ENCODE peak calls at places on chromosome 17, in six cellular contexts. One of them, this sample, is unnamed.

GRCh38 chr17:28982191-28982793 is 23.5 kb downstream of the SEZ6 start:
- DNase-seq in RWPE2: no peak
- DNase-seq in hepatocyte: no peak
- DNase-seq in cardiac muscle cell: no peak
- DNase-seq in CD4-positive, alpha-beta T cell: no peak
- DNase-seq in A673: peak
- DNase-seq in this sample: no peak

GRCh38 chr17:4948997-4949320 is 629 bp upstream of the PFN1 start:
- DNase-seq in hepatocyte: peak
- DNase-seq in CD4-positive, alpha-beta T cell: peak
- DNase-seq in A673: peak
- DNase-seq in cardiac muscle cell: peak
- DNase-seq in RWPE2: peak
- DNase-seq in this sample: no peak

GRCh38 chr17:35981908-35982330 is 622 bp upstream of the CCL16 start:
- DNase-seq in hepatocyte: peak
- DNase-seq in A673: no peak
- DNase-seq in cardiac muscle cell: no peak
- DNase-seq in RWPE2: no peak
- DNase-seq in CD4-positive, alpha-beta T cell: no peak
- DNase-seq in this sample: no peak

GRCh38 chr17:28357901-28358197 is 522 bp upstream of the POLDIP2 start:
- DNase-seq in A673: no peak
- DNase-seq in CD4-positive, alpha-beta T cell: no peak
- DNase-seq in RWPE2: no peak
- DNase-seq in cardiac muscle cell: no peak
- DNase-seq in hepatocyte: no peak
- DNase-seq in this sample: no peak

GRCh38 chr17:76161619-76162222 is 20.7 kb upstream of the FOXJ1 start:
- DNase-seq in CD4-positive, alpha-beta T cell: no peak
- DNase-seq in RWPE2: no peak
- DNase-seq in cardiac muscle cell: no peak
- DNase-seq in A673: no peak
- DNase-seq in hepatocyte: no peak
- DNase-seq in this sample: no peak

GRCh38 chr17:68011199-68011665 is 15.0 kb upstream of the C17orf58 start:
- DNase-seq in RWPE2: no peak
- DNase-seq in A673: no peak
- DNase-seq in CD4-positive, alpha-beta T cell: peak
- DNase-seq in cardiac muscle cell: peak
- DNase-seq in hepatocyte: peak
- DNase-seq in this sample: peak

GRCh38 chr17:81734405-81735055 is 22.4 kb downstream of the SLC25A10 start:
- DNase-seq in cardiac muscle cell: no peak
- DNase-seq in CD4-positive, alpha-beta T cell: no peak
- DNase-seq in A673: no peak
- DNase-seq in hepatocyte: no peak
- DNase-seq in RWPE2: peak
- DNase-seq in this sample: no peak

GRCh38 chr17:7589204-7589868 is 558 bp downstream of the SOX15 start:
- DNase-seq in hepatocyte: peak
- DNase-seq in RWPE2: peak
- DNase-seq in A673: peak
- DNase-seq in CD4-positive, alpha-beta T cell: peak
- DNase-seq in cardiac muscle cell: peak
- DNase-seq in this sample: peak

GRCh38 chr17:61444075-61444474 is 8.1 kb upstream of the TBX4 start:
- DNase-seq in hepatocyte: no peak
- DNase-seq in RWPE2: no peak
- DNase-seq in A673: no peak
- DNase-seq in cardiac muscle cell: no peak
- DNase-seq in CD4-positive, alpha-beta T cell: no peak
- DNase-seq in this sample: no peak

GRCh38 chr17:61409301-61410099 is 9.9 kb downstream of the TBX2 start:
- DNase-seq in A673: peak
- DNase-seq in cardiac muscle cell: peak
- DNase-seq in RWPE2: peak
- DNase-seq in hepatocyte: peak
- DNase-seq in CD4-positive, alpha-beta T cell: no peak
- DNase-seq in this sample: no peak

GRCh38 chr17:62660629-62661118 is 33.2 kb downstream of the MRC2 start:
- DNase-seq in RWPE2: no peak
- DNase-seq in A673: no peak
- DNase-seq in CD4-positive, alpha-beta T cell: no peak
- DNase-seq in hepatocyte: no peak
- DNase-seq in cardiac muscle cell: no peak
- DNase-seq in this sample: no peak

GRCh38 chr17:67666710-67667109 is 51.0 kb upstream of the NOL11 start:
- DNase-seq in A673: no peak
- DNase-seq in RWPE2: no peak
- DNase-seq in cardiac muscle cell: no peak
- DNase-seq in CD4-positive, alpha-beta T cell: no peak
- DNase-seq in hepatocyte: no peak
- DNase-seq in this sample: no peak

GRCh38 chr17:8855477-8856204 is 11.8 kb downstream of the PIK3R6 start:
- DNase-seq in hepatocyte: no peak
- DNase-seq in RWPE2: no peak
- DNase-seq in cardiac muscle cell: no peak
- DNase-seq in A673: no peak
- DNase-seq in CD4-positive, alpha-beta T cell: no peak
- DNase-seq in this sample: no peak

GRCh38 chr17:81165246-81166032 is at the start of gene PVALEF:
- DNase-seq in CD4-positive, alpha-beta T cell: no peak
- DNase-seq in A673: no peak
- DNase-seq in RWPE2: no peak
- DNase-seq in cardiac muscle cell: peak
- DNase-seq in hepatocyte: peak
- DNase-seq in this sample: no peak

GRCh38 chr17:17836818-17837379 is at the start of gene SREBF1:
- DNase-seq in CD4-positive, alpha-beta T cell: peak
- DNase-seq in A673: peak
- DNase-seq in cardiac muscle cell: no peak
- DNase-seq in hepatocyte: peak
- DNase-seq in RWPE2: no peak
- DNase-seq in this sample: no peak

GRCh38 chr17:29789186-29790170 is 140.6 kb downstream of the SSH2 start:
- DNase-seq in cardiac muscle cell: no peak
- DNase-seq in CD4-positive, alpha-beta T cell: no peak
- DNase-seq in A673: no peak
- DNase-seq in hepatocyte: no peak
- DNase-seq in RWPE2: no peak
- DNase-seq in this sample: no peak

GRCh38 chr17:61837175-61838051 is 25.9 kb downstream of the BRIP1 start:
- DNase-seq in A673: peak
- DNase-seq in CD4-positive, alpha-beta T cell: peak
- DNase-seq in cardiac muscle cell: peak
- DNase-seq in RWPE2: no peak
- DNase-seq in hepatocyte: peak
- DNase-seq in this sample: peak

GRCh38 chr17:78538033-78538776 is 39.0 kb downstream of the DNAH17 start:
- DNase-seq in A673: no peak
- DNase-seq in hepatocyte: no peak
- DNase-seq in CD4-positive, alpha-beta T cell: no peak
- DNase-seq in cardiac muscle cell: no peak
- DNase-seq in RWPE2: peak
- DNase-seq in this sample: no peak

GRCh38 chr17:31579265-31579664 is 187.8 kb downstream of the RAB11FIP4 start:
- DNase-seq in cardiac muscle cell: no peak
- DNase-seq in CD4-positive, alpha-beta T cell: no peak
- DNase-seq in RWPE2: no peak
- DNase-seq in A673: no peak
- DNase-seq in hepatocyte: no peak
- DNase-seq in this sample: no peak

GRCh38 chr17:2904135-2904534 is 107.9 kb downstream of the RAP1GAP2 start:
- DNase-seq in cardiac muscle cell: no peak
- DNase-seq in A673: no peak
- DNase-seq in RWPE2: no peak
- DNase-seq in hepatocyte: peak
- DNase-seq in CD4-positive, alpha-beta T cell: no peak
- DNase-seq in this sample: no peak

GRCh38 chr17:77307479-77308198 is 166.9 kb downstream of the SEC14L1 start:
- DNase-seq in cardiac muscle cell: no peak
- DNase-seq in A673: no peak
- DNase-seq in RWPE2: no peak
- DNase-seq in CD4-positive, alpha-beta T cell: no peak
- DNase-seq in hepatocyte: no peak
- DNase-seq in this sample: no peak

GRCh38 chr17:82611140-82612058 is 36.8 kb downstream of the WDR45B start:
- DNase-seq in cardiac muscle cell: peak
- DNase-seq in hepatocyte: peak
- DNase-seq in CD4-positive, alpha-beta T cell: no peak
- DNase-seq in A673: peak
- DNase-seq in RWPE2: no peak
- DNase-seq in this sample: no peak

GRCh38 chr17:3660311-3660891 is 8.0 kb downstream of the TAX1BP3 start:
- DNase-seq in CD4-positive, alpha-beta T cell: no peak
- DNase-seq in hepatocyte: no peak
- DNase-seq in A673: no peak
- DNase-seq in cardiac muscle cell: peak
- DNase-seq in RWPE2: peak
- DNase-seq in this sample: no peak

GRCh38 chr17:75753514-75754377 is 11.2 kb downstream of the GALK1 start:
- DNase-seq in RWPE2: peak
- DNase-seq in cardiac muscle cell: peak
- DNase-seq in CD4-positive, alpha-beta T cell: peak
- DNase-seq in A673: peak
- DNase-seq in hepatocyte: peak
- DNase-seq in this sample: no peak

GRCh38 chr17:82155606-82156005 is 57.0 kb downstream of the CCDC57 start:
- DNase-seq in RWPE2: no peak
- DNase-seq in cardiac muscle cell: no peak
- DNase-seq in CD4-positive, alpha-beta T cell: no peak
- DNase-seq in hepatocyte: no peak
- DNase-seq in A673: no peak
- DNase-seq in this sample: no peak

GRCh38 chr17:48717367-48718161 is 4.8 kb downstream of the PRAC1 start:
- DNase-seq in hepatocyte: no peak
- DNase-seq in CD4-positive, alpha-beta T cell: no peak
- DNase-seq in A673: no peak
- DNase-seq in RWPE2: no peak
- DNase-seq in cardiac muscle cell: no peak
- DNase-seq in this sample: no peak

GRCh38 chr17:60604686-60605334 is 4.8 kb downstream of the PPM1D start:
- DNase-seq in RWPE2: no peak
- DNase-seq in A673: no peak
- DNase-seq in hepatocyte: no peak
- DNase-seq in CD4-positive, alpha-beta T cell: no peak
- DNase-seq in cardiac muscle cell: no peak
- DNase-seq in this sample: no peak

GRCh38 chr17:57514614-57515013 is 230.5 kb downstream of the CCDC182 start:
- DNase-seq in A673: no peak
- DNase-seq in hepatocyte: no peak
- DNase-seq in CD4-positive, alpha-beta T cell: no peak
- DNase-seq in cardiac muscle cell: no peak
- DNase-seq in RWPE2: no peak
- DNase-seq in this sample: no peak

GRCh38 chr17:73939808-73940207 is 263.7 kb upstream of the RPL38 start:
- DNase-seq in A673: no peak
- DNase-seq in hepatocyte: no peak
- DNase-seq in RWPE2: no peak
- DNase-seq in cardiac muscle cell: no peak
- DNase-seq in CD4-positive, alpha-beta T cell: no peak
- DNase-seq in this sample: no peak

GRCh38 chr17:78128616-78129384 is at the start of gene TMC6:
- DNase-seq in RWPE2: no peak
- DNase-seq in hepatocyte: peak
- DNase-seq in cardiac muscle cell: no peak
- DNase-seq in CD4-positive, alpha-beta T cell: peak
- DNase-seq in A673: peak
- DNase-seq in this sample: no peak

GRCh38 chr17:81641825-81642489 is 5.0 kb downstream of the TSPAN10 start:
- DNase-seq in CD4-positive, alpha-beta T cell: no peak
- DNase-seq in RWPE2: peak
- DNase-seq in cardiac muscle cell: no peak
- DNase-seq in hepatocyte: peak
- DNase-seq in A673: no peak
- DNase-seq in this sample: no peak

GRCh38 chr17:79796570-79797491 is at the start of gene CBX8:
- DNase-seq in A673: peak
- DNase-seq in CD4-positive, alpha-beta T cell: peak
- DNase-seq in cardiac muscle cell: peak
- DNase-seq in hepatocyte: peak
- DNase-seq in RWPE2: peak
- DNase-seq in this sample: peak
- TF ChIP-seq CTCF in A673: no peak
- TF ChIP-seq CTCF in CD4-positive, alpha-beta T cell: no peak
- TF ChIP-seq CTCF in cardiac muscle cell: no peak
- TF ChIP-seq CTCF in hepatocyte: no peak
- TF ChIP-seq CTCF in RWPE2: no peak
- TF ChIP-seq CTCF in this sample: no peak

GRCh38 chr17:50619489-50619888 is 15.2 kb upstream of the ABCC3 start:
- DNase-seq in CD4-positive, alpha-beta T cell: no peak
- DNase-seq in RWPE2: no peak
- DNase-seq in hepatocyte: no peak
- DNase-seq in cardiac muscle cell: no peak
- DNase-seq in A673: no peak
- DNase-seq in this sample: no peak
- TF ChIP-seq CTCF in CD4-positive, alpha-beta T cell: no peak
- TF ChIP-seq CTCF in RWPE2: no peak
- TF ChIP-seq CTCF in hepatocyte: no peak
- TF ChIP-seq CTCF in cardiac muscle cell: no peak
- TF ChIP-seq CTCF in A673: no peak
- TF ChIP-seq CTCF in this sample: no peak

GRCh38 chr17:42535400-42536047 is 517 bp upstream of the NAGLU start:
- DNase-seq in CD4-positive, alpha-beta T cell: no peak
- DNase-seq in A673: no peak
- DNase-seq in RWPE2: no peak
- DNase-seq in hepatocyte: no peak
- DNase-seq in cardiac muscle cell: no peak
- DNase-seq in this sample: no peak

GRCh38 chr17:42527932-42528331 is 8.1 kb upstream of the NAGLU start:
- DNase-seq in CD4-positive, alpha-beta T cell: no peak
- DNase-seq in A673: no peak
- DNase-seq in hepatocyte: no peak
- DNase-seq in cardiac muscle cell: no peak
- DNase-seq in RWPE2: no peak
- DNase-seq in this sample: no peak

GRCh38 chr17:42531455-42532354 is 4.3 kb upstream of the NAGLU start:
- DNase-seq in cardiac muscle cell: peak
- DNase-seq in CD4-positive, alpha-beta T cell: peak
- DNase-seq in RWPE2: no peak
- DNase-seq in hepatocyte: peak
- DNase-seq in A673: no peak
- DNase-seq in this sample: no peak

GRCh38 chr17:42529054-42529453 is 7.0 kb upstream of the NAGLU start:
- DNase-seq in A673: no peak
- DNase-seq in RWPE2: no peak
- DNase-seq in hepatocyte: no peak
- DNase-seq in CD4-positive, alpha-beta T cell: no peak
- DNase-seq in cardiac muscle cell: no peak
- DNase-seq in this sample: no peak

GRCh38 chr17:42530952-42531454 is 5.0 kb upstream of the NAGLU start:
- DNase-seq in hepatocyte: no peak
- DNase-seq in RWPE2: no peak
- DNase-seq in cardiac muscle cell: no peak
- DNase-seq in CD4-positive, alpha-beta T cell: no peak
- DNase-seq in A673: no peak
- DNase-seq in this sample: no peak
- TF ChIP-seq CTCF in hepatocyte: no peak
- TF ChIP-seq CTCF in RWPE2: no peak
- TF ChIP-seq CTCF in cardiac muscle cell: no peak
- TF ChIP-seq CTCF in CD4-positive, alpha-beta T cell: no peak
- TF ChIP-seq CTCF in A673: no peak
- TF ChIP-seq CTCF in this sample: no peak

GRCh38 chr17:59152925-59153324 is 2.1 kb downstream of the SKA2 start:
- DNase-seq in RWPE2: no peak
- DNase-seq in hepatocyte: no peak
- DNase-seq in CD4-positive, alpha-beta T cell: no peak
- DNase-seq in A673: no peak
- DNase-seq in cardiac muscle cell: no peak
- DNase-seq in this sample: no peak
- TF ChIP-seq CTCF in RWPE2: no peak
- TF ChIP-seq CTCF in hepatocyte: no peak
- TF ChIP-seq CTCF in CD4-positive, alpha-beta T cell: no peak
- TF ChIP-seq CTCF in A673: no peak
- TF ChIP-seq CTCF in cardiac muscle cell: no peak
- TF ChIP-seq CTCF in this sample: no peak